ENCODE peak calls at places on chromosomes 4 and X, in nine cellular contexts. B, T, C, Y, M, D, Z, V and S are unnamed samples.

GRCh38 chrX:151176351-151176750 is at the start of gene GPR50:
- DNase-seq in D (peak; percentile 57), T (no peak), M (peak; percentile 27), C (no peak), Y (no peak), B (no peak), Z (no peak), V (no peak), S (no peak)

GRCh38 chr4:55615008-55615407 is 21.1 kb downstream of the NMU start:
- DNase-seq in V (no peak), Z (no peak), T (no peak), D (no peak), C (no peak), Y (peak; percentile 19), M (no peak), B (no peak), S (no peak)

GRCh38 chr4:73257995-73258667 is 467 bp downstream of the ANKRD17 start:
- DNase-seq in D (no peak), M (peak; percentile 31), Y (peak; percentile 33), C (peak; percentile 41), B (no peak), Z (peak; percentile 32), V (no peak), T (peak; percentile 87), S (no peak)

GRCh38 chr4:146098978-146099377 is 76.5 kb upstream of the LSM6 start:
- DNase-seq in B (no peak), T (no peak), V (no peak), Z (no peak), C (no peak), M (no peak), D (no peak), Y (no peak), S (no peak)

GRCh38 chr4:67366341-67366861 is 178.9 kb downstream of the CENPC start:
- DNase-seq in B (no peak), V (no peak), M (no peak), T (no peak), D (no peak), Y (no peak), Z (no peak), C (peak; percentile 57), S (no peak)

GRCh38 chr4:187236491-187236890 is 512.8 kb upstream of the FAT1 start:
- DNase-seq in M (no peak), T (no peak), Z (peak; percentile 84), D (no peak), B (no peak), V (no peak), Y (peak; percentile 74), C (peak; percentile 34), S (no peak)

GRCh38 chr4:186932196-186932595 is 208.5 kb upstream of the FAT1 start:
- DNase-seq in D (peak; percentile 65), Y (no peak), Z (no peak), T (peak; percentile 24), M (no peak), B (no peak), V (no peak), C (no peak), S (no peak)

GRCh38 chr4:175536852-175537453 is 275.1 kb downstream of the GPM6A start:
- DNase-seq in V (no peak), D (peak; percentile 62), Z (peak; percentile 62), M (peak; percentile 26), Y (peak; percentile 69), B (no peak), T (peak; percentile 80), C (peak; percentile 58), S (no peak)

GRCh38 chrX:107712231-107713204 is 63.1 kb downstream of the TSC22D3 start:
- DNase-seq in V (no peak), B (no peak), C (peak; percentile 1), T (no peak), D (no peak), Z (peak; percentile 21), Y (peak; percentile 46), M (no peak), S (no peak)

GRCh38 chr4:189202869-189203271 is 737.8 kb upstream of the FRG1 start:
- DNase-seq in T (peak; percentile 32), M (no peak), D (no peak), V (no peak), B (no peak), Y (peak; percentile 68), Z (peak; percentile 89), C (peak; percentile 59), S (no peak)

GRCh38 chr4:176964116-176964691 is 171.5 kb upstream of the VEGFC start:
- DNase-seq in Y (peak; percentile 59), B (no peak), C (peak; percentile 34), T (no peak), Z (no peak), M (peak; percentile 19), D (no peak), V (no peak), S (no peak)

GRCh38 chr4:167021545-167022155 is 212.6 kb downstream of the SPOCK3 start:
- DNase-seq in M (peak; percentile 39), B (peak; percentile 85), D (peak; percentile 35), Z (peak; percentile 51), C (peak; percentile 62), Y (peak; percentile 67), T (peak; percentile 82), V (peak; percentile 64), S (peak; percentile 80)

GRCh38 chr4:76195326-76195725 is 18.3 kb downstream of the SCARB2 start:
- DNase-seq in V (no peak), C (no peak), Z (no peak), Y (peak; percentile 58), M (no peak), D (no peak), B (no peak), T (no peak), S (no peak)

GRCh38 chr4:82084747-82085146 is 289.0 kb downstream of the HNRNPD start:
- DNase-seq in M (no peak), V (no peak), Y (no peak), C (no peak), D (no peak), T (no peak), B (no peak), Z (no peak), S (no peak)

GRCh38 chr4:146369446-146369845 is 152.3 kb downstream of the SLC10A7 start:
- DNase-seq in T (no peak), Z (no peak), C (no peak), M (no peak), B (no peak), D (no peak), V (no peak), Y (no peak), S (no peak)

GRCh38 chr4:53619431-53619830 is 28.1 kb upstream of the LNX1 start:
- DNase-seq in Y (peak; percentile 36), V (no peak), Z (no peak), D (no peak), C (no peak), B (no peak), T (no peak), M (no peak), S (no peak)

GRCh38 chrX:119685225-119686066 is 7.5 kb downstream of the SEPTIN6 start:
- DNase-seq in V (peak; percentile 28), D (no peak), B (no peak), T (peak; percentile 15), Y (no peak), Z (no peak), M (no peak), C (no peak), S (no peak)

GRCh38 chrX:105553118-105553517 is 269.2 kb upstream of the NRK start:
- DNase-seq in D (no peak), C (no peak), B (no peak), Z (no peak), M (no peak), V (no peak), Y (peak; percentile 85), T (no peak), S (no peak)

GRCh38 chr4:53653484-53654053 is 62.3 kb upstream of the LNX1 start:
- DNase-seq in V (peak; percentile 80), Y (peak; percentile 12), B (no peak), T (peak; percentile 72), M (no peak), Z (peak; percentile 5), D (peak; percentile 38), C (no peak), S (no peak)

GRCh38 chr4:39657465-39657864 is 18.8 kb upstream of the SMIM14 start:
- DNase-seq in Z (no peak), B (no peak), V (no peak), C (no peak), Y (no peak), T (no peak), M (no peak), D (no peak), S (no peak)

GRCh38 chr4:48813984-48814383 is 16.9 kb upstream of the OCIAD1 start:
- DNase-seq in T (no peak), V (no peak), B (no peak), Z (no peak), D (peak; percentile 26), Y (no peak), C (no peak), M (no peak), S (no peak)

GRCh38 chrX:115372026-115372610 is 82.6 kb downstream of the LUZP4 start:
- DNase-seq in M (peak; percentile 23), Y (peak; percentile 70), Z (peak; percentile 79), T (peak; percentile 44), B (no peak), D (no peak), V (no peak), C (peak; percentile 71), S (no peak)

GRCh38 chrX:46758956-46759644 is at the start of gene SLC9A7:
- DNase-seq in D (peak; percentile 71), C (peak; percentile 78), B (peak; percentile 54), Z (peak; percentile 61), T (peak; percentile 85), V (peak; percentile 89), Y (peak; percentile 63), M (peak; percentile 78), S (no peak)